ENCODE peak calls at places on chromosomes 2 and 18, in eight cellular contexts. F is fibroblast of pulmonary artery, T is GM23338, P is HFFc6, M is colonic mucosa, C is pancreas, H is omental fat pad, Z is PC-9. G is an unnamed sample.

GRCh38 chr2:241884951-241885700 is 15.6 kb downstream of the RTP5 start:
- DNase-seq in F (no peak), T (no peak), P (no peak), M (no peak), C (peak; percentile 51), H (no peak), Z (no peak), G (no peak)

GRCh38 chr2:192379736-192380135 is 185.0 kb upstream of the TMEFF2 start:
- DNase-seq in F (no peak), T (no peak), P (no peak), M (no peak), C (no peak), H (no peak), Z (no peak), G (no peak)

GRCh38 chr18:56861244-56861643 is 210.1 kb downstream of the WDR7 start:
- DNase-seq in F (no peak), T (no peak), P (no peak), M (no peak), C (no peak), H (no peak), Z (no peak), G (no peak)

GRCh38 chr2:144378551-144378950 is 141.4 kb downstream of the ZEB2 start:
- DNase-seq in F (no peak), T (no peak), P (no peak), M (no peak), C (no peak), H (no peak), Z (no peak), G (no peak)

GRCh38 chr2:219253753-219254589 is at the start of gene TUBA4A:
- DNase-seq in F (peak; percentile 53), T (peak; percentile 86), P (no peak), M (peak; percentile 94), C (peak; percentile 85), H (peak; percentile 59), Z (peak; percentile 65), G (peak; percentile 58)

GRCh38 chr2:239150125-239151011 is 250.5 kb downstream of the HDAC4 start:
- DNase-seq in F (no peak), T (no peak), P (no peak), M (no peak), C (no peak), H (peak; percentile 19), Z (no peak), G (no peak)

GRCh38 chr2:216350214-216350789 is 22.0 kb downstream of the MARCHF4 start:
- DNase-seq in F (peak; percentile 44), T (no peak), P (peak; percentile 70), M (no peak), C (no peak), H (no peak), Z (no peak), G (no peak)

GRCh38 chr2:176018708-176019107 is 16.6 kb upstream of the LNPK start:
- DNase-seq in F (no peak), T (no peak), P (peak; percentile 12), M (no peak), C (no peak), H (no peak), Z (peak; percentile 67), G (no peak)

GRCh38 chr2:120741514-120742448 is 6.1 kb downstream of the GLI2 start:
- DNase-seq in F (no peak), T (peak; percentile 59), P (no peak), M (peak; percentile 34), C (no peak), H (no peak), Z (no peak), G (no peak)

GRCh38 chr18:61702007-61702406 is 190.8 kb downstream of the RNF152 start:
- DNase-seq in F (peak; percentile 66), T (no peak), P (peak; percentile 69), M (no peak), C (no peak), H (no peak), Z (no peak), G (no peak)

GRCh38 chr2:39519886-39520285 is 82.8 kb upstream of the MAP4K3 start:
- DNase-seq in F (no peak), T (no peak), P (no peak), M (no peak), C (no peak), H (no peak), Z (no peak), G (no peak)

GRCh38 chr18:23259701-23260661 is 124.7 kb downstream of the CABLES1 start:
- DNase-seq in F (peak; percentile 95), T (peak; percentile 80), P (peak; percentile 74), M (peak; percentile 79), C (peak; percentile 62), H (no peak), Z (peak; percentile 89), G (peak; percentile 49)

GRCh38 chr2:205646680-205647079 is 35.6 kb upstream of the NRP2 start:
- DNase-seq in F (no peak), T (peak; percentile 16), P (no peak), M (no peak), C (no peak), H (no peak), Z (no peak), G (no peak)

GRCh38 chr18:58991127-58991798 is 126.6 kb downstream of the ZNF532 start:
- DNase-seq in F (peak; percentile 25), T (no peak), P (no peak), M (no peak), C (no peak), H (no peak), Z (no peak), G (no peak)

GRCh38 chr18:2410688-2411087 is 160.6 kb downstream of the METTL4 start:
- DNase-seq in F (peak; percentile 22), T (no peak), P (no peak), M (no peak), C (no peak), H (no peak), Z (peak; percentile 76), G (no peak)

GRCh38 chr2:233821196-233821595 is 33.1 kb downstream of the HJURP start:
- DNase-seq in F (no peak), T (no peak), P (no peak), M (no peak), C (no peak), H (no peak), Z (no peak), G (no peak)

GRCh38 chr2:23803965-23804542 is 122.9 kb downstream of the ATAD2B start:
- DNase-seq in F (peak; percentile 33), T (peak; percentile 68), P (peak; percentile 9), M (no peak), C (peak; percentile 14), H (peak; percentile 43), Z (no peak), G (no peak)

GRCh38 chr18:63258749-63259580 is 60.6 kb downstream of the BCL2 start:
- DNase-seq in F (no peak), T (no peak), P (no peak), M (no peak), C (no peak), H (no peak), Z (no peak), G (no peak)

GRCh38 chr2:97761192-97761591 is 47.8 kb downstream of the ZAP70 start:
- DNase-seq in F (no peak), T (no peak), P (no peak), M (no peak), C (no peak), H (no peak), Z (no peak), G (no peak)

GRCh38 chr2:45984896-45985488 is 312.2 kb upstream of the EPAS1 start:
- DNase-seq in F (no peak), T (no peak), P (no peak), M (no peak), C (no peak), H (no peak), Z (no peak), G (no peak)

GRCh38 chr2:138209009-138209408 is 244.7 kb downstream of the HNMT start:
- DNase-seq in F (peak; percentile 5), T (no peak), P (no peak), M (no peak), C (no peak), H (no peak), Z (no peak), G (no peak)

GRCh38 chr2:180219471-180219870 is 212.4 kb upstream of the CWC22 start:
- DNase-seq in F (no peak), T (no peak), P (no peak), M (no peak), C (no peak), H (no peak), Z (no peak), G (no peak)

GRCh38 chr2:96140941-96141623 is 2.8 kb upstream of the ASTL start:
- DNase-seq in F (no peak), T (no peak), P (no peak), M (no peak), C (no peak), H (no peak), Z (no peak), G (peak; percentile 8)

GRCh38 chr2:2824588-2824987 is 493.5 kb upstream of the MYT1L start:
- DNase-seq in F (no peak), T (no peak), P (no peak), M (no peak), C (no peak), H (no peak), Z (no peak), G (no peak)
- TF ChIP-seq CTCF in F (no peak), T (no peak), P (no peak), M (no peak), C (no peak), H (no peak), Z (no peak), G (no peak)

GRCh38 chr18:9771977-9772660 is 64.0 kb downstream of the RAB31 start:
- DNase-seq in F (no peak), T (no peak), P (no peak), M (no peak), C (no peak), H (no peak), Z (no peak), G (no peak)
- TF ChIP-seq CTCF in F (no peak), T (no peak), P (no peak), M (no peak), C (no peak), H (no peak), Z (no peak), G (no peak)

GRCh38 chr2:127700527-127701192 is 637 bp upstream of the SFT2D3 start:
- DNase-seq in F (no peak), T (peak; percentile 77), P (no peak), M (peak; percentile 90), C (no peak), H (peak; percentile 41), Z (peak; percentile 95), G (no peak)
- TF ChIP-seq CTCF in F (no peak), T (no peak), P (no peak), M (no peak), C (no peak), H (no peak), Z (no peak), G (no peak)

GRCh38 chr2:134120160-134120717 is 133.6 kb upstream of the MGAT5 start:
- DNase-seq in F (no peak), T (peak; percentile 48), P (no peak), M (no peak), C (no peak), H (no peak), Z (no peak), G (peak; percentile 71)

GRCh38 chr2:134119117-134119671 is 134.7 kb upstream of the MGAT5 start:
- DNase-seq in F (no peak), T (no peak), P (no peak), M (no peak), C (no peak), H (no peak), Z (no peak), G (no peak)

GRCh38 chr2:134118279-134119116 is 135.4 kb upstream of the MGAT5 start:
- DNase-seq in F (peak; percentile 97), T (peak; percentile 94), P (peak; percentile 96), M (peak; percentile 92), C (peak; percentile 78), H (peak; percentile 83), Z (peak; percentile 85), G (peak; percentile 59)

GRCh38 chr2:134120718-134121630 is 132.9 kb upstream of the MGAT5 start:
- DNase-seq in F (peak; percentile 68), T (peak; percentile 81), P (peak; percentile 43), M (peak; percentile 67), C (peak; percentile 54), H (no peak), Z (no peak), G (peak; percentile 76)

GRCh38 chr2:134119672-134120159 is 134.2 kb upstream of the MGAT5 start:
- DNase-seq in F (peak; percentile 96), T (peak; percentile 97), P (peak; percentile 93), M (peak; percentile 94), C (peak; percentile 90), H (peak; percentile 48), Z (peak; percentile 75), G (peak; percentile 47)
- TF ChIP-seq CTCF in F (no peak), T (no peak), P (no peak), M (no peak), C (no peak), H (no peak), Z (no peak), G (no peak)